ENCODE peak calls at places on chromosomes 11 and 22, in nine cellular contexts. One of them, this sample, is unnamed.

GRCh38 chr11:65903068-65903481 is 2.9 kb upstream of the FOSL1 start:
- DNase-seq in AML-193: peak; percentile 17
- DNase-seq in stimulated activated CD8-positive, alpha-beta memory T cell treated with anti-CD3 and anti-CD28 coated beads, Interleukin-15, amount 100 ng/mL, for 24 hours: no peak
- DNase-seq in AG08396: peak; percentile 85
- DNase-seq in T47D: no peak
- DNase-seq in left ventricle myocardium inferior: no peak
- DNase-seq in neural crest cell: no peak
- DNase-seq in GM04504: peak; percentile 84
- DNase-seq in astrocyte of the hippocampus: peak; percentile 93
- DNase-seq in this sample: peak; percentile 98

GRCh38 chr11:46271407-46271806 is 6.1 kb upstream of the CREB3L1 start:
- DNase-seq in AML-193: no peak
- DNase-seq in stimulated activated CD8-positive, alpha-beta memory T cell treated with anti-CD3 and anti-CD28 coated beads, Interleukin-15, amount 100 ng/mL, for 24 hours: no peak
- DNase-seq in AG08396: no peak
- DNase-seq in T47D: no peak
- DNase-seq in left ventricle myocardium inferior: no peak
- DNase-seq in neural crest cell: no peak
- DNase-seq in GM04504: no peak
- DNase-seq in astrocyte of the hippocampus: no peak
- DNase-seq in this sample: no peak

GRCh38 chr22:45212306-45212709 is 28.4 kb downstream of the KIAA0930 start:
- DNase-seq in AML-193: no peak
- DNase-seq in stimulated activated CD8-positive, alpha-beta memory T cell treated with anti-CD3 and anti-CD28 coated beads, Interleukin-15, amount 100 ng/mL, for 24 hours: no peak
- DNase-seq in AG08396: peak; percentile 87
- DNase-seq in T47D: no peak
- DNase-seq in left ventricle myocardium inferior: peak; percentile 80
- DNase-seq in neural crest cell: no peak
- DNase-seq in GM04504: peak; percentile 86
- DNase-seq in astrocyte of the hippocampus: peak; percentile 96
- DNase-seq in this sample: peak; percentile 88

GRCh38 chr11:833114-833791 is 501 bp downstream of the CD151 start:
- DNase-seq in AML-193: no peak
- DNase-seq in stimulated activated CD8-positive, alpha-beta memory T cell treated with anti-CD3 and anti-CD28 coated beads, Interleukin-15, amount 100 ng/mL, for 24 hours: no peak
- DNase-seq in AG08396: no peak
- DNase-seq in T47D: no peak
- DNase-seq in left ventricle myocardium inferior: peak; percentile 73
- DNase-seq in neural crest cell: no peak
- DNase-seq in GM04504: no peak
- DNase-seq in astrocyte of the hippocampus: peak; percentile 78
- DNase-seq in this sample: peak; percentile 62

GRCh38 chr22:44752285-44753188 is at the start of gene ARHGAP8:
- DNase-seq in AML-193: no peak
- DNase-seq in stimulated activated CD8-positive, alpha-beta memory T cell treated with anti-CD3 and anti-CD28 coated beads, Interleukin-15, amount 100 ng/mL, for 24 hours: no peak
- DNase-seq in AG08396: no peak
- DNase-seq in T47D: peak; percentile 76
- DNase-seq in left ventricle myocardium inferior: no peak
- DNase-seq in neural crest cell: no peak
- DNase-seq in GM04504: no peak
- DNase-seq in astrocyte of the hippocampus: no peak
- DNase-seq in this sample: no peak

GRCh38 chr22:50739279-50739691 is 1.3 kb downstream of the ACR start:
- DNase-seq in AML-193: no peak
- DNase-seq in stimulated activated CD8-positive, alpha-beta memory T cell treated with anti-CD3 and anti-CD28 coated beads, Interleukin-15, amount 100 ng/mL, for 24 hours: no peak
- DNase-seq in AG08396: no peak
- DNase-seq in T47D: no peak
- DNase-seq in left ventricle myocardium inferior: no peak
- DNase-seq in neural crest cell: no peak
- DNase-seq in GM04504: no peak
- DNase-seq in astrocyte of the hippocampus: no peak
- DNase-seq in this sample: no peak

GRCh38 chr11:67266424-67267187 is at the start of gene GRK2:
- DNase-seq in AML-193: no peak
- DNase-seq in stimulated activated CD8-positive, alpha-beta memory T cell treated with anti-CD3 and anti-CD28 coated beads, Interleukin-15, amount 100 ng/mL, for 24 hours: no peak
- DNase-seq in AG08396: peak; percentile 80
- DNase-seq in T47D: peak; percentile 67
- DNase-seq in left ventricle myocardium inferior: no peak
- DNase-seq in neural crest cell: no peak
- DNase-seq in GM04504: no peak
- DNase-seq in astrocyte of the hippocampus: peak; percentile 80
- DNase-seq in this sample: peak; percentile 50

GRCh38 chr11:46107408-46107718 is 13.9 kb downstream of the PHF21A start:
- DNase-seq in AML-193: no peak
- DNase-seq in stimulated activated CD8-positive, alpha-beta memory T cell treated with anti-CD3 and anti-CD28 coated beads, Interleukin-15, amount 100 ng/mL, for 24 hours: no peak
- DNase-seq in AG08396: no peak
- DNase-seq in T47D: no peak
- DNase-seq in left ventricle myocardium inferior: no peak
- DNase-seq in neural crest cell: no peak
- DNase-seq in GM04504: no peak
- DNase-seq in astrocyte of the hippocampus: no peak
- DNase-seq in this sample: no peak

GRCh38 chr11:112000703-112001102 is 24.5 kb upstream of the DLAT start:
- DNase-seq in AML-193: no peak
- DNase-seq in stimulated activated CD8-positive, alpha-beta memory T cell treated with anti-CD3 and anti-CD28 coated beads, Interleukin-15, amount 100 ng/mL, for 24 hours: no peak
- DNase-seq in AG08396: no peak
- DNase-seq in T47D: no peak
- DNase-seq in left ventricle myocardium inferior: no peak
- DNase-seq in neural crest cell: no peak
- DNase-seq in GM04504: no peak
- DNase-seq in astrocyte of the hippocampus: no peak
- DNase-seq in this sample: no peak

GRCh38 chr11:21895686-21896085 is 297.2 kb upstream of the ANO5 start:
- DNase-seq in AML-193: no peak
- DNase-seq in stimulated activated CD8-positive, alpha-beta memory T cell treated with anti-CD3 and anti-CD28 coated beads, Interleukin-15, amount 100 ng/mL, for 24 hours: no peak
- DNase-seq in AG08396: no peak
- DNase-seq in T47D: no peak
- DNase-seq in left ventricle myocardium inferior: no peak
- DNase-seq in neural crest cell: no peak
- DNase-seq in GM04504: no peak
- DNase-seq in astrocyte of the hippocampus: no peak
- DNase-seq in this sample: no peak

GRCh38 chr11:68213135-68213515 is at the start of gene KMT5B:
- DNase-seq in AML-193: no peak
- DNase-seq in stimulated activated CD8-positive, alpha-beta memory T cell treated with anti-CD3 and anti-CD28 coated beads, Interleukin-15, amount 100 ng/mL, for 24 hours: peak; percentile 43
- DNase-seq in AG08396: peak; percentile 59
- DNase-seq in T47D: peak; percentile 77
- DNase-seq in left ventricle myocardium inferior: peak; percentile 78
- DNase-seq in neural crest cell: peak; percentile 66
- DNase-seq in GM04504: peak; percentile 24
- DNase-seq in astrocyte of the hippocampus: peak; percentile 82
- DNase-seq in this sample: no peak

GRCh38 chr11:116472661-116473060 is 300.1 kb downstream of the BUD13 start:
- DNase-seq in AML-193: no peak
- DNase-seq in stimulated activated CD8-positive, alpha-beta memory T cell treated with anti-CD3 and anti-CD28 coated beads, Interleukin-15, amount 100 ng/mL, for 24 hours: no peak
- DNase-seq in AG08396: no peak
- DNase-seq in T47D: no peak
- DNase-seq in left ventricle myocardium inferior: no peak
- DNase-seq in neural crest cell: no peak
- DNase-seq in GM04504: no peak
- DNase-seq in astrocyte of the hippocampus: no peak
- DNase-seq in this sample: no peak

GRCh38 chr11:13308704-13309103 is 31.1 kb downstream of the BMAL1 start:
- DNase-seq in AML-193: no peak
- DNase-seq in stimulated activated CD8-positive, alpha-beta memory T cell treated with anti-CD3 and anti-CD28 coated beads, Interleukin-15, amount 100 ng/mL, for 24 hours: no peak
- DNase-seq in AG08396: no peak
- DNase-seq in T47D: no peak
- DNase-seq in left ventricle myocardium inferior: no peak
- DNase-seq in neural crest cell: no peak
- DNase-seq in GM04504: no peak
- DNase-seq in astrocyte of the hippocampus: no peak
- DNase-seq in this sample: no peak

GRCh38 chr11:113806403-113806802 is 26.8 kb downstream of the CLDN25 start:
- DNase-seq in AML-193: peak; percentile 28
- DNase-seq in stimulated activated CD8-positive, alpha-beta memory T cell treated with anti-CD3 and anti-CD28 coated beads, Interleukin-15, amount 100 ng/mL, for 24 hours: no peak
- DNase-seq in AG08396: peak; percentile 15
- DNase-seq in T47D: peak; percentile 74
- DNase-seq in left ventricle myocardium inferior: no peak
- DNase-seq in neural crest cell: peak; percentile 59
- DNase-seq in GM04504: no peak
- DNase-seq in astrocyte of the hippocampus: peak; percentile 37
- DNase-seq in this sample: peak; percentile 40

GRCh38 chr11:56404393-56404792 is 8.1 kb upstream of the OR5AL1 start:
- DNase-seq in AML-193: no peak
- DNase-seq in stimulated activated CD8-positive, alpha-beta memory T cell treated with anti-CD3 and anti-CD28 coated beads, Interleukin-15, amount 100 ng/mL, for 24 hours: no peak
- DNase-seq in AG08396: no peak
- DNase-seq in T47D: no peak
- DNase-seq in left ventricle myocardium inferior: no peak
- DNase-seq in neural crest cell: no peak
- DNase-seq in GM04504: no peak
- DNase-seq in astrocyte of the hippocampus: no peak
- DNase-seq in this sample: no peak

GRCh38 chr11:32890843-32891656 is 1.6 kb upstream of the QSER1 start:
- DNase-seq in AML-193: no peak
- DNase-seq in stimulated activated CD8-positive, alpha-beta memory T cell treated with anti-CD3 and anti-CD28 coated beads, Interleukin-15, amount 100 ng/mL, for 24 hours: no peak
- DNase-seq in AG08396: no peak
- DNase-seq in T47D: no peak
- DNase-seq in left ventricle myocardium inferior: no peak
- DNase-seq in neural crest cell: no peak
- DNase-seq in GM04504: no peak
- DNase-seq in astrocyte of the hippocampus: no peak
- DNase-seq in this sample: no peak

GRCh38 chr22:40401532-40401931 is 31.1 kb downstream of the SGSM3 start:
- DNase-seq in AML-193: no peak
- DNase-seq in stimulated activated CD8-positive, alpha-beta memory T cell treated with anti-CD3 and anti-CD28 coated beads, Interleukin-15, amount 100 ng/mL, for 24 hours: no peak
- DNase-seq in AG08396: no peak
- DNase-seq in T47D: no peak
- DNase-seq in left ventricle myocardium inferior: no peak
- DNase-seq in neural crest cell: no peak
- DNase-seq in GM04504: no peak
- DNase-seq in astrocyte of the hippocampus: no peak
- DNase-seq in this sample: no peak

This sample was measured in M059J.